ENCODE peak calls at places on chromosomes 2 and 18, in five cellular contexts. R is AG04449, X is EL, L is HFFc6, E is LoVo. B is an unnamed sample.

GRCh38 chr2:224442092-224442999 is 40.4 kb upstream of the FAM124B start:
- DNase-seq in R (no peak), X (peak), L (peak), E (no peak), B (peak)

GRCh38 chr18:68735498-68736343 is 20.8 kb upstream of the TMX3 start:
- DNase-seq in R (no peak), X (peak), L (peak), E (peak), B (no peak)

GRCh38 chr2:170155022-170155722 is 22.8 kb upstream of the MYO3B start:
- DNase-seq in R (no peak), X (peak), L (peak), E (no peak), B (no peak)

GRCh38 chr2:216634317-216635148 is 1.3 kb downstream of the IGFBP2 start:
- DNase-seq in R (no peak), X (no peak), L (no peak), E (no peak), B (no peak)

GRCh38 chr2:190853659-190854386 is 26.8 kb upstream of the GLS start:
- DNase-seq in R (no peak), X (no peak), L (no peak), E (no peak), B (no peak)

GRCh38 chr2:145751634-145752033 is 1231.7 kb upstream of the ZEB2 start:
- DNase-seq in R (no peak), X (peak), L (peak), E (no peak), B (no peak)

GRCh38 chr2:199148076-199148845 is 309.5 kb downstream of the SATB2 start:
- DNase-seq in R (no peak), X (no peak), L (no peak), E (no peak), B (no peak)

GRCh38 chr2:16043627-16044026 is 103.3 kb downstream of the MYCN start:
- DNase-seq in R (no peak), X (no peak), L (no peak), E (no peak), B (no peak)

GRCh38 chr18:26133652-26134051 is at the start of gene PSMA8:
- DNase-seq in R (no peak), X (no peak), L (no peak), E (no peak), B (no peak)

GRCh38 chr2:3154694-3155093 is 222.9 kb downstream of the EIPR1 start:
- DNase-seq in R (no peak), X (no peak), L (no peak), E (no peak), B (no peak)

GRCh38 chr18:79867666-79868065 is 69.9 kb downstream of the KCNG2 start:
- DNase-seq in R (no peak), X (no peak), L (no peak), E (no peak), B (no peak)

GRCh38 chr2:11156396-11157075 is 1.3 kb downstream of the SLC66A3 start:
- DNase-seq in R (no peak), X (no peak), L (no peak), E (no peak), B (no peak)

GRCh38 chr2:205464681-205465080 is 217.6 kb upstream of the NRP2 start:
- DNase-seq in R (no peak), X (no peak), L (no peak), E (no peak), B (no peak)

GRCh38 chr2:112958428-112959108 is 19.2 kb upstream of the IL36G start:
- DNase-seq in R (no peak), X (peak), L (peak), E (peak), B (peak)

GRCh38 chr2:190836767-190837166 is 43.9 kb upstream of the GLS start:
- DNase-seq in R (no peak), X (no peak), L (no peak), E (no peak), B (no peak)

GRCh38 chr2:74119912-74120825 is 27.5 kb downstream of the BOLA3 start:
- DNase-seq in R (peak), X (peak), L (peak), E (peak), B (peak)

GRCh38 chr18:3594760-3595241 is 144.8 kb downstream of the TGIF1 start:
- DNase-seq in R (no peak), X (peak), L (no peak), E (peak), B (peak)

GRCh38 chr2:145413261-145413660 is 893.3 kb upstream of the ZEB2 start:
- DNase-seq in R (no peak), X (no peak), L (no peak), E (no peak), B (no peak)

GRCh38 chr2:189347540-189347939 is 93.7 kb upstream of the WDR75 start:
- DNase-seq in R (peak), X (peak), L (peak), E (peak), B (peak)

GRCh38 chr2:128644745-128645256 is 326.1 kb upstream of the HS6ST1 start:
- DNase-seq in R (no peak), X (no peak), L (no peak), E (no peak), B (no peak)

GRCh38 chr2:224158831-224159230 is 119.7 kb upstream of the SERPINE2 start:
- DNase-seq in R (no peak), X (no peak), L (no peak), E (no peak), B (no peak)

GRCh38 chr18:10791141-10791808 is 265.4 kb downstream of the NAPG start:
- DNase-seq in R (no peak), X (no peak), L (no peak), E (no peak), B (no peak)

GRCh38 chr2:185222311-185222710 is 516.3 kb upstream of the FSIP2 start:
- DNase-seq in R (no peak), X (no peak), L (no peak), E (no peak), B (no peak)

GRCh38 chr2:210224660-210225460 is at the start of gene ACADL:
- DNase-seq in R (no peak), X (peak), L (no peak), E (peak), B (peak)

GRCh38 chr18:55458456-55459238 is 129.3 kb downstream of the TCF4 start:
- DNase-seq in R (no peak), X (no peak), L (no peak), E (no peak), B (no peak)

GRCh38 chr2:52117299-52117698 is 1085.4 kb upstream of the NRXN1 start:
- DNase-seq in R (peak), X (no peak), L (peak), E (peak), B (no peak)

GRCh38 chr2:173830169-173830568 is 135.0 kb downstream of the SP3 start:
- DNase-seq in R (no peak), X (no peak), L (no peak), E (no peak), B (no peak)

GRCh38 chr2:25187729-25188350 is 19.5 kb upstream of the POMC start:
- DNase-seq in R (no peak), X (no peak), L (no peak), E (peak), B (no peak)

GRCh38 chr2:64685430-64685829 is 31.7 kb upstream of the SERTAD2 start:
- DNase-seq in R (no peak), X (peak), L (no peak), E (no peak), B (no peak)

GRCh38 chr2:68088950-68089349 is 26.1 kb upstream of the C1D start:
- DNase-seq in R (no peak), X (no peak), L (no peak), E (no peak), B (no peak)

GRCh38 chr2:144357623-144358400 is 162.1 kb downstream of the ZEB2 start:
- DNase-seq in R (peak), X (peak), L (peak), E (peak), B (no peak)

B was measured in colonic mucosa.